ENCODE peak calls at places on chromosomes 6 and 20, in four cellular contexts. J is heart right ventricle, Q is neural progenitor cell, G is uterus. F is an unnamed sample.

GRCh38 chr20:59933296-59933848 is at the start of gene SYCP2:
- DNase-seq in J (peak), G (peak), Q (no peak), F (no peak)

GRCh38 chr20:52484438-52484837 is 292.9 kb upstream of the ZFP64 start:
- DNase-seq in Q (no peak), J (no peak), G (no peak), F (no peak)

GRCh38 chr20:663315-664090 is 10.5 kb upstream of the SRXN1 start:
- DNase-seq in Q (peak), J (no peak), G (no peak), F (no peak)

GRCh38 chr6:57261896-57262295 is 39.8 kb upstream of the RAB23 start:
- DNase-seq in G (no peak), J (no peak), Q (no peak), F (no peak)

GRCh38 chr6:169427856-169428255 is 174.2 kb upstream of the THBS2 start:
- DNase-seq in G (peak), J (no peak), Q (peak), F (no peak)

GRCh38 chr20:58840816-58841538 is 9.7 kb downstream of the GNAS-AS1 start:
- DNase-seq in G (no peak), J (no peak), Q (peak), F (no peak)

GRCh38 chr6:52605610-52606185 is 28.8 kb upstream of the TRAM2 start:
- DNase-seq in G (no peak), Q (no peak), J (no peak), F (no peak)

GRCh38 chr6:111951439-111952140 is 78.3 kb upstream of the FYN start:
- DNase-seq in Q (no peak), J (no peak), G (no peak), F (no peak)

GRCh38 chr20:11894072-11894471 is 23.6 kb upstream of the BTBD3 start:
- DNase-seq in G (no peak), Q (no peak), J (no peak), F (no peak)

GRCh38 chr6:139161169-139161568 is 26.3 kb downstream of the HECA start:
- DNase-seq in G (no peak), Q (no peak), J (no peak), F (no peak)

GRCh38 chr20:6562111-6562510 is 205.4 kb upstream of the BMP2 start:
- DNase-seq in J (no peak), G (no peak), Q (no peak), F (no peak)
- H3K27ac ChIP-seq in J (no peak), G (no peak), Q (no peak), F (no peak)

GRCh38 chr20:49887828-49888340 is 27.4 kb downstream of the SPATA2 start:
- DNase-seq in J (no peak), Q (no peak), G (no peak), F (no peak)
- H3K27ac ChIP-seq in J (peak), Q (no peak), G (peak), F (peak)

GRCh38 chr20:44137210-44137781 is 49.7 kb downstream of the JPH2 start:
- DNase-seq in Q (peak), J (peak), G (peak), F (no peak)
- H3K27ac ChIP-seq in Q (peak), J (peak), G (peak), F (no peak)

DNA sequence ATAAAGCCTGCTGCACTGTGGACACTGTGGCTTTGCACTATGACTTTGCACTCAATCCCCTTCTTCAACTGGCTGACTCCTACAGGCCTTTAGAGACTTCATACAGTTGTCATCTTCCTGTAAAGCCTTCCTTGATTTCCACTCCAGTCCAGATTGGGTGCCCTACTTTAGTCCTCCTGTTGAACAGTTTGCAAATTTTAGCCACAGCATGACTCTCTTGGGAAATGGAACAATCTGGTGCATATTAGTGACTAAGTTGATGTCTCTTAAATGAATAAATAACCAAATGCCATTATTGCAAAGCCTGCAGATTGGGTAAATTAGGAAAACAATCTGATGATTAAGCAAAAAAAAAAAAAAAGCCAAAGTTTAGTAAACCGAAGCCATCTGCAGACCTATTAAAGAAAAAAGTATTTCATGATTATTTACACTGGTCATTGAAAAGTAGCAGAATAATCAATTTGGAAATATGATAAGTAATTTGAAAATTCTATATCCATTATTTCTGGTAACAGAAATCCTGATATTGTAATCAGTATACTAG is 12.6 kb downstream of the PLCB4 start:
- DNase-seq in G (no peak), Q (no peak), J (no peak), F (no peak)
- H3K27ac ChIP-seq in G (no peak), Q (no peak), J (no peak), F (no peak)